ENCODE peak calls at places on chromosomes 7 and 10, in nine cellular contexts. N is kidney; R is endodermal cell; S is effector CD4-positive, alpha-beta T cell; H is posterior vena cava; X is fibroblast of lung; D is stimulated activated CD8-positive, alpha-beta memory T cell treated with anti-CD3 and anti-CD28 coated beads, Interleukin-12 subunit alpha, Interleukin-12 subunit beta, amount 100 ng/mL, for 1 hour; I is epithelial cell of esophagus; U is HuH-7. L is an unnamed sample.

GRCh38 chr7:24139996-24140395 is 144.0 kb upstream of the NPY start:
- DNase-seq in N (no peak), R (no peak), S (no peak), H (no peak), X (no peak), D (no peak), I (no peak), U (no peak), L (no peak)

GRCh38 chr10:131002031-131002861 is 309.3 kb downstream of the TCERG1L start:
- DNase-seq in N (no peak), R (no peak), S (no peak), H (no peak), X (no peak), D (no peak), I (no peak), U (no peak), L (peak)

GRCh38 chr7:148883233-148884048 is 650 bp downstream of the EZH2 start:
- DNase-seq in N (peak), R (peak), S (peak), H (peak), X (no peak), D (peak), I (no peak), U (peak), L (peak)

GRCh38 chr10:6136215-6137201 is 47.7 kb downstream of the RBM17 start:
- DNase-seq in N (peak), R (no peak), S (no peak), H (no peak), X (peak), D (no peak), I (peak), U (no peak), L (peak)

GRCh38 chr10:22259280-22259679 is 41.5 kb upstream of the EBLN1 start:
- DNase-seq in N (no peak), R (no peak), S (no peak), H (no peak), X (peak), D (no peak), I (no peak), U (no peak), L (no peak)

GRCh38 chr10:35223016-35223415 is 96.4 kb downstream of the CREM start:
- DNase-seq in N (no peak), R (peak), S (no peak), H (no peak), X (no peak), D (no peak), I (no peak), U (peak), L (no peak)

GRCh38 chr7:47404005-47404404 is 177.9 kb downstream of the TNS3 start:
- DNase-seq in N (no peak), R (peak), S (no peak), H (no peak), X (no peak), D (no peak), I (peak), U (no peak), L (no peak)

GRCh38 chr10:43126759-43127424 is 11.4 kb upstream of the CSGALNACT2 start:
- DNase-seq in N (peak), R (peak), S (no peak), H (no peak), X (no peak), D (no peak), I (no peak), U (no peak), L (no peak)

GRCh38 chr10:97810476-97810875 is 38.7 kb upstream of the SFRP5 start:
- DNase-seq in N (no peak), R (no peak), S (no peak), H (no peak), X (no peak), D (no peak), I (peak), U (no peak), L (no peak)

GRCh38 chr7:102291056-102291915 is 4.6 kb downstream of the SH2B2 start:
- DNase-seq in N (no peak), R (no peak), S (no peak), H (no peak), X (no peak), D (no peak), I (no peak), U (no peak), L (no peak)

GRCh38 chr10:130571674-130572073 is 435.5 kb downstream of the GLRX3 start:
- DNase-seq in N (peak), R (no peak), S (no peak), H (no peak), X (no peak), D (no peak), I (no peak), U (no peak), L (no peak)

GRCh38 chr7:133572853-133573252 is 320.0 kb downstream of the EXOC4 start:
- DNase-seq in N (no peak), R (no peak), S (no peak), H (no peak), X (peak), D (no peak), I (peak), U (no peak), L (no peak)

GRCh38 chr7:115276791-115277190 is 354.9 kb downstream of the MDFIC start:
- DNase-seq in N (no peak), R (no peak), S (no peak), H (no peak), X (no peak), D (no peak), I (no peak), U (no peak), L (no peak)

GRCh38 chr7:106265133-106265532 is 19.6 kb downstream of the NAMPT start:
- DNase-seq in N (no peak), R (no peak), S (no peak), H (no peak), X (no peak), D (no peak), I (no peak), U (no peak), L (no peak)

GRCh38 chr10:120456143-120456625 is 843 bp upstream of the PLPP4 start:
- DNase-seq in N (no peak), R (peak), S (no peak), H (no peak), X (no peak), D (no peak), I (no peak), U (no peak), L (peak)

GRCh38 chr7:38863609-38864291 is 45.2 kb downstream of the VPS41 start:
- DNase-seq in N (peak), R (peak), S (no peak), H (no peak), X (no peak), D (no peak), I (peak), U (peak), L (peak)

GRCh38 chr10:7872041-7872442 is 53.7 kb downstream of the TAF3 start:
- DNase-seq in N (no peak), R (no peak), S (no peak), H (no peak), X (peak), D (no peak), I (peak), U (no peak), L (no peak)

GRCh38 chr10:125064681-125065492 is 95.5 kb downstream of the CTBP2 start:
- DNase-seq in N (peak), R (no peak), S (no peak), H (no peak), X (no peak), D (no peak), I (peak), U (no peak), L (peak)

GRCh38 chr7:6402041-6402440 is 45.7 kb downstream of the DAGLB start:
- DNase-seq in N (no peak), R (no peak), S (no peak), H (no peak), X (no peak), D (no peak), I (no peak), U (no peak), L (no peak)

GRCh38 chr10:14009315-14010082 is 321.2 kb downstream of the FRMD4A start:
- DNase-seq in N (no peak), R (no peak), S (peak), H (no peak), X (peak), D (peak), I (peak), U (no peak), L (no peak)

GRCh38 chr7:111919690-111920179 is 286.5 kb downstream of the DOCK4 start:
- DNase-seq in N (no peak), R (no peak), S (no peak), H (no peak), X (peak), D (no peak), I (peak), U (no peak), L (no peak)

GRCh38 chr7:132437730-132438129 is 138.5 kb downstream of the PLXNA4 start:
- DNase-seq in N (no peak), R (no peak), S (no peak), H (peak), X (no peak), D (no peak), I (no peak), U (no peak), L (no peak)

GRCh38 chr7:156220078-156220605 is 407.9 kb upstream of the SHH start:
- DNase-seq in N (no peak), R (peak), S (no peak), H (no peak), X (no peak), D (no peak), I (no peak), U (no peak), L (no peak)

GRCh38 chr10:106439366-106439765 is 725.1 kb downstream of the SORCS1 start:
- DNase-seq in N (no peak), R (no peak), S (no peak), H (no peak), X (no peak), D (no peak), I (peak), U (no peak), L (no peak)

GRCh38 chr10:36943534-36943933 is 181.9 kb upstream of the ANKRD30A start:
- DNase-seq in N (peak), R (no peak), S (no peak), H (no peak), X (no peak), D (no peak), I (no peak), U (no peak), L (peak)

GRCh38 chr7:72028267-72028666 is 383.9 kb downstream of the CALN1 start:
- DNase-seq in N (no peak), R (no peak), S (no peak), H (no peak), X (no peak), D (no peak), I (no peak), U (no peak), L (no peak)

GRCh38 chr10:19788075-19788686 is 28.1 kb upstream of the PLXDC2 start:
- DNase-seq in N (no peak), R (peak), S (no peak), H (no peak), X (peak), D (no peak), I (peak), U (no peak), L (no peak)

GRCh38 chr10:19906108-19906791 is 90.0 kb downstream of the PLXDC2 start:
- DNase-seq in N (no peak), R (no peak), S (no peak), H (no peak), X (no peak), D (no peak), I (no peak), U (no peak), L (no peak)

GRCh38 chr10:107915277-107915634 is 750.8 kb upstream of the SORCS1 start:
- DNase-seq in N (no peak), R (no peak), S (no peak), H (peak), X (peak), D (no peak), I (peak), U (no peak), L (no peak)

GRCh38 chr7:74372060-74372408 is 81.7 kb upstream of the GTF2IRD1 start:
- DNase-seq in N (peak), R (no peak), S (no peak), H (no peak), X (no peak), D (no peak), I (no peak), U (no peak), L (no peak)

GRCh38 chr10:72297281-72297967 is 23.7 kb downstream of the DDIT4 start:
- DNase-seq in N (peak), R (no peak), S (peak), H (peak), X (peak), D (peak), I (peak), U (no peak), L (peak)

GRCh38 chr10:69326692-69327091 is 48.4 kb downstream of the HK1 start:
- DNase-seq in N (no peak), R (no peak), S (no peak), H (no peak), X (no peak), D (no peak), I (no peak), U (no peak), L (no peak)

GRCh38 chr10:77325233-77325537 is 312.4 kb downstream of the KCNMA1 start:
- DNase-seq in N (no peak), R (peak), S (no peak), H (no peak), X (no peak), D (no peak), I (peak), U (no peak), L (no peak)

GRCh38 chr10:69466689-69467088 is 15.4 kb downstream of the TSPAN15 start:
- DNase-seq in N (no peak), R (no peak), S (no peak), H (no peak), X (no peak), D (no peak), I (no peak), U (no peak), L (no peak)

GRCh38 chr10:62155054-62155453 is 113.6 kb downstream of the RTKN2 start:
- DNase-seq in N (no peak), R (no peak), S (no peak), H (no peak), X (no peak), D (no peak), I (no peak), U (no peak), L (no peak)

GRCh38 chr10:79262131-79262530 is 85.1 kb upstream of the PPIF start:
- DNase-seq in N (no peak), R (no peak), S (no peak), H (no peak), X (no peak), D (no peak), I (no peak), U (no peak), L (no peak)

GRCh38 chr10:91433620-91434019 is 23.5 kb downstream of the HECTD2 start:
- DNase-seq in N (no peak), R (no peak), S (no peak), H (no peak), X (no peak), D (no peak), I (no peak), U (peak), L (no peak)

GRCh38 chr7:105202561-105203130 is 186.1 kb downstream of the SRPK2 start:
- DNase-seq in N (no peak), R (no peak), S (no peak), H (no peak), X (no peak), D (no peak), I (no peak), U (no peak), L (no peak)

GRCh38 chr7:116166167-116166566 is 44.2 kb upstream of the TES start:
- DNase-seq in N (no peak), R (no peak), S (no peak), H (no peak), X (no peak), D (no peak), I (peak), U (no peak), L (no peak)

GRCh38 chr7:2144926-2145325 is 87.8 kb downstream of the MAD1L1 start:
- DNase-seq in N (no peak), R (no peak), S (no peak), H (no peak), X (no peak), D (no peak), I (no peak), U (no peak), L (no peak)

L was measured in ELF-1.